ENCODE peak calls at places on chromosomes 2 and 18, in seven cellular contexts. T, W, K, A, Q, Y and R are unnamed samples.

GRCh38 chr2:172693037-172693436 is 42.6 kb upstream of the RAPGEF4 start:
- DNase-seq in T (peak), W (no peak), K (no peak), A (no peak), Q (peak), Y (no peak), R (no peak)

GRCh38 chr2:234178309-234179030 is 128.0 kb downstream of the SPP2 start:
- DNase-seq in T (no peak), W (no peak), K (peak), A (no peak), Q (no peak), Y (no peak), R (peak)

GRCh38 chr2:241874277-241874925 is 4.9 kb downstream of the RTP5 start:
- DNase-seq in T (no peak), W (no peak), K (no peak), A (no peak), Q (no peak), Y (no peak), R (no peak)

GRCh38 chr2:32735370-32735769 is 107.5 kb downstream of the TTC27 start:
- DNase-seq in T (no peak), W (no peak), K (no peak), A (no peak), Q (no peak), Y (no peak), R (no peak)

GRCh38 chr18:8610442-8610801 is 1.2 kb downstream of the RAB12 start:
- DNase-seq in T (no peak), W (no peak), K (no peak), A (no peak), Q (no peak), Y (no peak), R (no peak)

GRCh38 chr2:39512434-39512935 is 75.4 kb upstream of the MAP4K3 start:
- DNase-seq in T (no peak), W (no peak), K (no peak), A (no peak), Q (no peak), Y (no peak), R (no peak)

GRCh38 chr2:100104718-100105677 is 37.4 kb downstream of the AFF3 start:
- DNase-seq in T (no peak), W (peak), K (peak), A (no peak), Q (no peak), Y (no peak), R (peak)

GRCh38 chr2:15561574-15562344 is 625 bp upstream of the NBAS start:
- DNase-seq in T (no peak), W (no peak), K (peak), A (no peak), Q (no peak), Y (peak), R (peak)

GRCh38 chr2:146412625-146413024 is 1432.2 kb upstream of the ACVR2A start:
- DNase-seq in T (no peak), W (no peak), K (no peak), A (no peak), Q (no peak), Y (no peak), R (peak)

GRCh38 chr2:145220496-145220895 is 700.6 kb upstream of the ZEB2 start:
- DNase-seq in T (no peak), W (no peak), K (no peak), A (no peak), Q (no peak), Y (no peak), R (no peak)

GRCh38 chr2:86195055-86195807 is at the start of gene IMMT:
- DNase-seq in T (peak), W (peak), K (peak), A (peak), Q (peak), Y (peak), R (peak)